ENCODE peak calls at places on chromosomes 11 and 22, in five cellular contexts. M, N, F, R and T are unnamed samples.

GRCh38 chr11:110433393-110434333 is 3.9 kb downstream of the FDX1 start:
- DNase-seq in M (peak; percentile 34), F (no peak), R (peak; percentile 38), N (no peak), T (peak; percentile 52)

GRCh38 chr11:129625930-129626329 is 189.7 kb upstream of the TMEM45B start:
- DNase-seq in N (no peak), F (no peak), R (no peak), M (no peak), T (no peak)

GRCh38 chr11:16815047-16815767 is 76.8 kb downstream of the C11orf58 start:
- DNase-seq in N (peak; percentile 79), M (no peak), R (no peak), F (peak; percentile 40), T (peak; percentile 64)

GRCh38 chr22:26990503-26991189 is 333.3 kb downstream of the MIAT start:
- DNase-seq in F (no peak), N (no peak), M (no peak), R (no peak), T (no peak)

GRCh38 chr11:72673284-72673942 is 809 bp downstream of the PDE2A start:
- DNase-seq in F (no peak), M (no peak), R (peak; percentile 90), N (no peak), T (no peak)

GRCh38 chr22:23180893-23181762 is 819 bp downstream of the BCR start:
- DNase-seq in F (no peak), M (peak; percentile 47), R (peak; percentile 78), N (no peak), T (no peak)

GRCh38 chr11:126366064-126366822 is 10.8 kb downstream of the ST3GAL4 start:
- DNase-seq in F (no peak), R (peak; percentile 58), M (no peak), N (peak; percentile 30), T (no peak)

GRCh38 chr11:64092119-64092760 is 56.5 kb downstream of the FLRT1 start:
- DNase-seq in N (no peak), F (no peak), R (peak; percentile 67), M (no peak), T (no peak)

GRCh38 chr11:720642-721346 is 14.8 kb downstream of the EPS8L2 start:
- DNase-seq in M (no peak), N (no peak), R (peak; percentile 100), F (peak; percentile 59), T (no peak)

GRCh38 chr11:726278-726915 is 20.4 kb downstream of the EPS8L2 start:
- DNase-seq in N (no peak), R (peak; percentile 90), M (peak; percentile 57), F (peak; percentile 83), T (peak; percentile 51)

GRCh38 chr11:24932110-24933000 is 435.5 kb downstream of the LUZP2 start:
- DNase-seq in N (no peak), R (no peak), M (no peak), F (no peak), T (no peak)

GRCh38 chr11:126991596-126991995 is 9.0 kb downstream of the KIRREL3 start:
- DNase-seq in R (no peak), F (no peak), N (no peak), M (no peak), T (peak; percentile 65)

GRCh38 chr22:32558681-32559355 is 84.2 kb downstream of the FBXO7 start:
- DNase-seq in F (peak; percentile 46), R (no peak), N (peak; percentile 65), M (no peak), T (peak; percentile 88)

GRCh38 chr11:10599388-10600175 is 31.1 kb upstream of the LYVE1 start:
- DNase-seq in F (no peak), M (no peak), R (no peak), N (no peak), T (no peak)

GRCh38 chr22:35728639-35729308 is 11.1 kb downstream of the APOL5 start:
- DNase-seq in M (no peak), R (no peak), N (no peak), F (peak; percentile 76), T (no peak)

GRCh38 chr11:120208777-120209176 is 2.1 kb upstream of the OAF start:
- DNase-seq in F (no peak), M (no peak), N (no peak), R (no peak), T (peak; percentile 91)

GRCh38 chr22:44755956-44756361 is 3.6 kb downstream of the ARHGAP8 start:
- DNase-seq in M (no peak), N (no peak), F (peak; percentile 71), R (peak; percentile 77), T (no peak)

GRCh38 chr22:36948273-36949055 is 35.0 kb downstream of the CSF2RB start:
- DNase-seq in F (no peak), M (no peak), R (no peak), N (no peak), T (no peak)

GRCh38 chr22:24950272-24950902 is 2.1 kb upstream of the KIAA1671 start:
- DNase-seq in R (peak; percentile 87), F (no peak), N (no peak), M (no peak), T (peak; percentile 47)

GRCh38 chr11:64241430-64242153 is 697 bp downstream of the FKBP2 start:
- DNase-seq in M (peak; percentile 100), R (peak; percentile 100), F (peak; percentile 100), N (peak; percentile 100), T (peak; percentile 99)

GRCh38 chr11:126359431-126360048 is 4.1 kb downstream of the ST3GAL4 start:
- DNase-seq in F (no peak), R (peak; percentile 61), N (peak; percentile 81), M (no peak), T (peak; percentile 91)

GRCh38 chr22:32352681-32353080 is 5.0 kb upstream of the RFPL3 start:
- DNase-seq in F (no peak), R (peak; percentile 63), N (no peak), M (no peak), T (no peak)

GRCh38 chr11:59193741-59194140 is 19.0 kb downstream of the MPEG1 start:
- DNase-seq in N (no peak), F (no peak), M (no peak), R (no peak), T (no peak)

GRCh38 chr11:128519353-128519752 is 68.0 kb downstream of the ETS1 start:
- DNase-seq in R (no peak), M (peak; percentile 22), N (no peak), F (no peak), T (peak; percentile 31)

GRCh38 chr11:32176223-32176811 is 85.4 kb downstream of the RCN1 start:
- DNase-seq in M (peak; percentile 81), F (peak; percentile 83), N (peak; percentile 27), R (peak; percentile 76), T (peak; percentile 81)

GRCh38 chr11:124875401-124875800 is 10.2 kb downstream of the ROBO3 start:
- DNase-seq in N (no peak), M (no peak), F (no peak), R (peak; percentile 68), T (no peak)

GRCh38 chr11:94877446-94878200 is 95.7 kb downstream of the CWC15 start:
- DNase-seq in R (no peak), N (no peak), M (no peak), F (no peak), T (no peak)

GRCh38 chr11:416757-417621 is 2.2 kb upstream of the SIGIRR start:
- DNase-seq in M (peak; percentile 52), R (peak; percentile 99), N (peak; percentile 62), F (peak; percentile 82), T (no peak)

GRCh38 chr11:43547900-43548381 is 132.6 kb upstream of the HSD17B12 start:
- DNase-seq in N (peak; percentile 32), R (peak; percentile 92), F (peak; percentile 41), M (no peak), T (peak; percentile 15)

GRCh38 chr22:38824587-38824986 is 19.2 kb downstream of the NPTXR start:
- DNase-seq in R (peak; percentile 94), N (peak; percentile 49), M (peak; percentile 46), F (peak; percentile 44), T (peak; percentile 69)

GRCh38 chr11:36558511-36559413 is 9.0 kb upstream of the RAG1 start:
- DNase-seq in R (no peak), N (no peak), F (no peak), M (no peak), T (no peak)

GRCh38 chr11:92909214-92909613 is 60.2 kb upstream of the MTNR1B start:
- DNase-seq in F (no peak), M (no peak), N (no peak), R (no peak), T (no peak)

GRCh38 chr22:30265851-30266444 is 703 bp downstream of the OSM start:
- DNase-seq in F (peak; percentile 68), R (peak; percentile 66), N (peak; percentile 59), M (peak; percentile 81), T (peak; percentile 33)

GRCh38 chr11:47147250-47147649 is 29.4 kb downstream of the ARFGAP2 start:
- DNase-seq in R (no peak), F (no peak), M (no peak), N (no peak), T (no peak)
- H3K4me3 ChIP-seq in R (no peak overlapping the region), F (no peak overlapping the region), M (no peak overlapping the region), N (no peak overlapping the region), T (no peak overlapping the region)

DNA sequence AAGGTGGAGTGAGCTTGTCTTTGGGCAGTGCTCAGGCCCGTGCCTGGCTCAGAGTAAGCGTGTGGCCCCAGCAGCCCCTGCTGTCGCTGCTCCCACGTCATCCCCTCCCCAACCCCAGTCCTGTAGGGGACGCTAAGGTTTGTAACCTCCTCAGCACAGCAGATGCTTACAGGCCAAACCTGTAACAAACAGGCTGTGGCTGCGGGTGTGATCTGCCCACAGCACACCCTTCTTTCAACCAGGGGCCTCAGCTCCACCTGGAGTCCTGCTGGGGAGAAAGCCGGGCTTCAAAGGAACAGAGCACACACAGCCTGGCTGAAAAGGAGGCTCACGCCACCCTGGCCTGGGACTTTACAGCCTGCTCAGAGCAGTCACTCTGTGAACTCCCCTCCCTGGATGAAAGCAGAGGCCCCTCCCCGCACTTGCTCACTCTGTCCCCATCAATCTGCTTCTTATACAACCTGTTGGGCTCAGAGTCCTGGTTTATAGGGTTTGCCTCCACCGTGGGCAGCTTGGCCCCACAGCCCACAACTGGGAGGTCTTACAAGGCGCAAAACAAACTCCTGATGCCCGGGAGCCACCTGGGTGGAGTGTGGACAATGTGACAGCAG is 54.3 kb downstream of the SCUBE1 start:
- DNase-seq in R (peak; percentile 74), N (no peak), M (no peak), F (no peak), T (no peak)
- H3K4me3 ChIP-seq in R (no peak overlapping the region), N (no peak overlapping the region), M (no peak overlapping the region), F (no peak overlapping the region), T (no peak overlapping the region)

GRCh38 chr22:47630741-47631534 is 868.5 kb downstream of the TBC1D22A start:
- DNase-seq in M (no peak), F (peak; percentile 20), R (no peak), N (no peak), T (no peak)
- H3K4me3 ChIP-seq in M (no peak overlapping the region), F (no peak overlapping the region), R (no peak overlapping the region), N (no peak overlapping the region), T (no peak overlapping the region)

DNA sequence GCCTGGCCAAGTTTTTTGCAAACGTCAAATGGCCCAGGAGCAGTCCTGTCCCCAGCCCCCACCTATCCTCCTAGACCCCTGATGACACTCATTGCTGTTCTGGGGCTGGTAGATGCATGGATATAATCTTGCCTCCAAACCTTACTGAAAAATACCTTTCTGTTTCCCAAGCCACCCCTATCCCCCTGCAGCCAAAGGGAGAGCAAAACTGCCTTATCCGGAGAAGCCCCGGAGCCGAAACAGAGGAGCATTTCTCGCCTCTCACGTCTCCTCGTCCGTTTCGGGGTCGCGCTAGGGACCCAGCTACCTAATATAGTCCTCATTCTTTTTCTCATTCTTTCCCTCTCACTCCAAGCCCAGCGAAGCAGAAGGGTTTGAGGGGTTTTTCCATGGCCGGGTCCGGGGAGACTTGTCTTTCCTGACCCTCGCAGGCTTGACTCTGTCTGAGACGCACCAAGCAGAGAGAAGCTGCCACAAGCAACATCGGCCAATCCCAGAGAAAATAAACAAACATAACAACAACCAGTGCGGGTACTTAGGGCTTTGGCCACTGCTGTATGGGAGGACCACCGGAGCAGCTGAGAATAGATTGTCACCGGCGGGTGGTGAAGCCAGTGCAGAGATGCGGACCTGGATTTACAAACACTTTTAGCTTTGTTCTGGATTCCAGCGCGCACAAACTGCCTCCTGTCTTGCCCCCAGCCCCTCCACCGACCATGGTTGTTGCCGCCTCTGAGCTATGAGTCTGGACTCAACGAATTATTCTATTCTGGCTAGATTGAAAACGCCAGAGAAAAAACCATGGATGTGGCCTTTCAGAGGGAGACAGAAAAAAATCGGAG is 1.6 kb downstream of the BSX start:
- DNase-seq in N (no peak), F (no peak), M (no peak), R (peak; percentile 61), T (no peak)
- H3K4me3 ChIP-seq in N (no peak overlapping the region), F (no peak overlapping the region), M (no peak overlapping the region), R (no peak overlapping the region), T (no peak overlapping the region)